ENCODE peak calls at places on chromosome 17, in six cellular contexts. One of them, this sample, is unnamed.
A peak's percentile ranks its signal among the peaks of the same experiment; 100 is the strongest.

GRCh38 chr17:44496815-44497214 is 6.4 kb downstream of the GPATCH8 start:
- DNase-seq in fibroblast of lung: no peak
- DNase-seq in ascending aorta: no peak
- DNase-seq in HCT116: no peak
- DNase-seq in psoas muscle: no peak
- DNase-seq in tibial artery: no peak
- DNase-seq in this sample: no peak

GRCh38 chr17:75831032-75831567 is 13.1 kb downstream of the UNC13D start:
- DNase-seq in fibroblast of lung: no peak
- DNase-seq in ascending aorta: no peak
- DNase-seq in HCT116: no peak
- DNase-seq in psoas muscle: no peak
- DNase-seq in tibial artery: no peak
- DNase-seq in this sample: no peak

GRCh38 chr17:76586741-76587487 is 1.3 kb upstream of the ST6GALNAC2 start:
- DNase-seq in fibroblast of lung: no peak
- DNase-seq in ascending aorta: no peak
- DNase-seq in HCT116: no peak
- DNase-seq in psoas muscle: no peak
- DNase-seq in tibial artery: no peak
- DNase-seq in this sample: no peak

GRCh38 chr17:29133146-29133713 is 47.0 kb downstream of the MYO18A start:
- DNase-seq in fibroblast of lung: peak; percentile 85
- DNase-seq in ascending aorta: peak; percentile 72
- DNase-seq in HCT116: no peak
- DNase-seq in psoas muscle: peak; percentile 90
- DNase-seq in tibial artery: peak; percentile 67
- DNase-seq in this sample: no peak

GRCh38 chr17:44760474-44761308 is 1.9 kb downstream of the ADAM11 start:
- DNase-seq in fibroblast of lung: no peak
- DNase-seq in ascending aorta: no peak
- DNase-seq in HCT116: no peak
- DNase-seq in psoas muscle: no peak
- DNase-seq in tibial artery: no peak
- DNase-seq in this sample: no peak

GRCh38 chr17:51435641-51436091 is 175.3 kb downstream of the UTP18 start:
- DNase-seq in fibroblast of lung: no peak
- DNase-seq in ascending aorta: no peak
- DNase-seq in HCT116: peak; percentile 85
- DNase-seq in psoas muscle: no peak
- DNase-seq in tibial artery: no peak
- DNase-seq in this sample: peak; percentile 29

GRCh38 chr17:9003355-9004131 is 17.8 kb upstream of the NTN1 start:
- DNase-seq in fibroblast of lung: no peak
- DNase-seq in ascending aorta: no peak
- DNase-seq in HCT116: no peak
- DNase-seq in psoas muscle: no peak
- DNase-seq in tibial artery: no peak
- DNase-seq in this sample: no peak

GRCh38 chr17:76405967-76406647 is 21.7 kb downstream of the SPHK1 start:
- DNase-seq in fibroblast of lung: no peak
- DNase-seq in ascending aorta: no peak
- DNase-seq in HCT116: no peak
- DNase-seq in psoas muscle: peak; percentile 84
- DNase-seq in tibial artery: no peak
- DNase-seq in this sample: no peak

GRCh38 chr17:17523001-17523713 is 27.0 kb upstream of the RASD1 start:
- DNase-seq in fibroblast of lung: no peak
- DNase-seq in ascending aorta: no peak
- DNase-seq in HCT116: no peak
- DNase-seq in psoas muscle: peak; percentile 17
- DNase-seq in tibial artery: no peak
- DNase-seq in this sample: no peak

GRCh38 chr17:76121932-76122383 is 18.4 kb upstream of the EXOC7 start:
- DNase-seq in fibroblast of lung: peak; percentile 39
- DNase-seq in ascending aorta: no peak
- DNase-seq in HCT116: no peak
- DNase-seq in psoas muscle: peak; percentile 57
- DNase-seq in tibial artery: no peak
- DNase-seq in this sample: no peak

GRCh38 chr17:8444506-8444905 is 8.8 kb downstream of the NDEL1 start:
- DNase-seq in fibroblast of lung: no peak
- DNase-seq in ascending aorta: no peak
- DNase-seq in HCT116: no peak
- DNase-seq in psoas muscle: no peak
- DNase-seq in tibial artery: no peak
- DNase-seq in this sample: no peak

GRCh38 chr17:79317916-79318315 is 243.3 kb downstream of the ENGASE start:
- DNase-seq in fibroblast of lung: no peak
- DNase-seq in ascending aorta: no peak
- DNase-seq in HCT116: no peak
- DNase-seq in psoas muscle: no peak
- DNase-seq in tibial artery: no peak
- DNase-seq in this sample: no peak

GRCh38 chr17:47270946-47271705 is 17.5 kb downstream of the ITGB3 start:
- DNase-seq in fibroblast of lung: no peak
- DNase-seq in ascending aorta: no peak
- DNase-seq in HCT116: no peak
- DNase-seq in psoas muscle: no peak
- DNase-seq in tibial artery: no peak
- DNase-seq in this sample: no peak

GRCh38 chr17:81429813-81430510 is 34.7 kb downstream of the BAHCC1 start:
- DNase-seq in fibroblast of lung: no peak
- DNase-seq in ascending aorta: no peak
- DNase-seq in HCT116: no peak
- DNase-seq in psoas muscle: peak; percentile 76
- DNase-seq in tibial artery: no peak
- DNase-seq in this sample: no peak

GRCh38 chr17:18950944-18951905 is 740 bp upstream of the SLC5A10 start:
- DNase-seq in fibroblast of lung: no peak
- DNase-seq in ascending aorta: no peak
- DNase-seq in HCT116: no peak
- DNase-seq in psoas muscle: no peak
- DNase-seq in tibial artery: no peak
- DNase-seq in this sample: no peak

GRCh38 chr17:64147110-64148016 is 17.4 kb upstream of the ERN1 start:
- DNase-seq in fibroblast of lung: peak; percentile 35
- DNase-seq in ascending aorta: no peak
- DNase-seq in HCT116: no peak
- DNase-seq in psoas muscle: no peak
- DNase-seq in tibial artery: no peak
- DNase-seq in this sample: peak; percentile 35

GRCh38 chr17:50949128-50950001 is 83.2 kb upstream of the TOB1 start:
- DNase-seq in fibroblast of lung: no peak
- DNase-seq in ascending aorta: no peak
- DNase-seq in HCT116: no peak
- DNase-seq in psoas muscle: peak; percentile 65
- DNase-seq in tibial artery: no peak
- DNase-seq in this sample: no peak

GRCh38 chr17:79299349-79299748 is 224.7 kb downstream of the ENGASE start:
- DNase-seq in fibroblast of lung: no peak
- DNase-seq in ascending aorta: no peak
- DNase-seq in HCT116: no peak
- DNase-seq in psoas muscle: no peak
- DNase-seq in tibial artery: no peak
- DNase-seq in this sample: no peak

GRCh38 chr17:45977976-45978626 is 20.9 kb upstream of the STH start:
- DNase-seq in fibroblast of lung: no peak
- DNase-seq in ascending aorta: no peak
- DNase-seq in HCT116: no peak
- DNase-seq in psoas muscle: peak; percentile 26
- DNase-seq in tibial artery: no peak
- DNase-seq in this sample: no peak

GRCh38 chr17:62775876-62776275 is 32.2 kb downstream of the MARCHF10 start:
- DNase-seq in fibroblast of lung: peak; percentile 34
- DNase-seq in ascending aorta: no peak
- DNase-seq in HCT116: no peak
- DNase-seq in psoas muscle: no peak
- DNase-seq in tibial artery: no peak
- DNase-seq in this sample: no peak

GRCh38 chr17:82257473-82257872 is 16.0 kb downstream of the CSNK1D start:
- DNase-seq in fibroblast of lung: peak; percentile 33
- DNase-seq in ascending aorta: no peak
- DNase-seq in HCT116: no peak
- DNase-seq in psoas muscle: peak; percentile 83
- DNase-seq in tibial artery: no peak
- DNase-seq in this sample: no peak

GRCh38 chr17:4074831-4075495 is 67.9 kb downstream of the ZZEF1 start:
- DNase-seq in fibroblast of lung: peak; percentile 35
- DNase-seq in ascending aorta: no peak
- DNase-seq in HCT116: peak; percentile 27
- DNase-seq in psoas muscle: no peak
- DNase-seq in tibial artery: no peak
- DNase-seq in this sample: peak; percentile 16

GRCh38 chr17:42698736-42699414 is 16.5 kb downstream of the CNTNAP1 start:
- DNase-seq in fibroblast of lung: peak; percentile 75
- DNase-seq in ascending aorta: no peak
- DNase-seq in HCT116: no peak
- DNase-seq in psoas muscle: peak; percentile 64
- DNase-seq in tibial artery: no peak
- DNase-seq in this sample: peak; percentile 52

GRCh38 chr17:43543300-43543699 is 2.8 kb downstream of the ETV4 start:
- DNase-seq in fibroblast of lung: no peak
- DNase-seq in ascending aorta: no peak
- DNase-seq in HCT116: no peak
- DNase-seq in psoas muscle: no peak
- DNase-seq in tibial artery: no peak
- DNase-seq in this sample: no peak

GRCh38 chr17:39601758-39602532 is 5.8 kb downstream of the NEUROD2 start:
- DNase-seq in fibroblast of lung: no peak
- DNase-seq in ascending aorta: no peak
- DNase-seq in HCT116: no peak
- DNase-seq in psoas muscle: no peak
- DNase-seq in tibial artery: no peak
- DNase-seq in this sample: no peak

GRCh38 chr17:15509095-15509494 is 41.7 kb upstream of the CDRT4 start:
- DNase-seq in fibroblast of lung: no peak
- DNase-seq in ascending aorta: no peak
- DNase-seq in HCT116: no peak
- DNase-seq in psoas muscle: no peak
- DNase-seq in tibial artery: no peak
- DNase-seq in this sample: no peak

GRCh38 chr17:15510361-15510760 is 42.9 kb upstream of the CDRT4 start:
- DNase-seq in fibroblast of lung: peak; percentile 88
- DNase-seq in ascending aorta: no peak
- DNase-seq in HCT116: peak; percentile 19
- DNase-seq in psoas muscle: no peak
- DNase-seq in tibial artery: no peak
- DNase-seq in this sample: no peak

GRCh38 chr17:15507001-15507400 is 39.6 kb upstream of the CDRT4 start:
- DNase-seq in fibroblast of lung: no peak
- DNase-seq in ascending aorta: no peak
- DNase-seq in HCT116: no peak
- DNase-seq in psoas muscle: no peak
- DNase-seq in tibial artery: no peak
- DNase-seq in this sample: no peak

GRCh38 chr17:15507896-15508295 is 40.5 kb upstream of the CDRT4 start:
- DNase-seq in fibroblast of lung: no peak
- DNase-seq in ascending aorta: no peak
- DNase-seq in HCT116: no peak
- DNase-seq in psoas muscle: no peak
- DNase-seq in tibial artery: no peak
- DNase-seq in this sample: no peak

GRCh38 chr17:15508466-15508865 is 41.0 kb upstream of the CDRT4 start:
- DNase-seq in fibroblast of lung: no peak
- DNase-seq in ascending aorta: no peak
- DNase-seq in HCT116: no peak
- DNase-seq in psoas muscle: no peak
- DNase-seq in tibial artery: no peak
- DNase-seq in this sample: no peak
- H3K27ac ChIP-seq in fibroblast of lung: no peak overlapping the region
- H3K27ac ChIP-seq in ascending aorta: peak overlapping the region; percentile 90
- H3K27ac ChIP-seq in HCT116: no peak overlapping the region
- H3K27ac ChIP-seq in psoas muscle: peak overlapping the region; percentile 48
- H3K27ac ChIP-seq in tibial artery: peak overlapping the region; percentile 39
- H3K27ac ChIP-seq in this sample: no peak overlapping the region

GRCh38 chr17:70655179-70655578 is 485.8 kb downstream of the KCNJ2 start:
- DNase-seq in fibroblast of lung: no peak
- DNase-seq in ascending aorta: no peak
- DNase-seq in HCT116: no peak
- DNase-seq in psoas muscle: no peak
- DNase-seq in tibial artery: no peak
- DNase-seq in this sample: no peak
- H3K27ac ChIP-seq in fibroblast of lung: no peak overlapping the region
- H3K27ac ChIP-seq in ascending aorta: no peak overlapping the region
- H3K27ac ChIP-seq in HCT116: no peak overlapping the region
- H3K27ac ChIP-seq in psoas muscle: no peak overlapping the region
- H3K27ac ChIP-seq in tibial artery: no peak overlapping the region
- H3K27ac ChIP-seq in this sample: no peak overlapping the region

GRCh38 chr17:16467886-16468285 is 24.1 kb downstream of the LRRC75A start:
- DNase-seq in fibroblast of lung: no peak
- DNase-seq in ascending aorta: no peak
- DNase-seq in HCT116: no peak
- DNase-seq in psoas muscle: no peak
- DNase-seq in tibial artery: no peak
- DNase-seq in this sample: no peak

GRCh38 chr17:16470302-16470701 is 21.7 kb downstream of the LRRC75A start:
- DNase-seq in fibroblast of lung: no peak
- DNase-seq in ascending aorta: no peak
- DNase-seq in HCT116: no peak
- DNase-seq in psoas muscle: no peak
- DNase-seq in tibial artery: no peak
- DNase-seq in this sample: no peak

GRCh38 chr17:16466407-16466806 is 25.6 kb downstream of the LRRC75A start:
- DNase-seq in fibroblast of lung: no peak
- DNase-seq in ascending aorta: no peak
- DNase-seq in HCT116: no peak
- DNase-seq in psoas muscle: no peak
- DNase-seq in tibial artery: no peak
- DNase-seq in this sample: no peak

GRCh38 chr17:16467044-16467443 is 24.9 kb downstream of the LRRC75A start:
- DNase-seq in fibroblast of lung: no peak
- DNase-seq in ascending aorta: no peak
- DNase-seq in HCT116: no peak
- DNase-seq in psoas muscle: no peak
- DNase-seq in tibial artery: no peak
- DNase-seq in this sample: no peak

GRCh38 chr17:16468428-16468992 is 23.5 kb downstream of the LRRC75A start:
- DNase-seq in fibroblast of lung: no peak
- DNase-seq in ascending aorta: no peak
- DNase-seq in HCT116: no peak
- DNase-seq in psoas muscle: no peak
- DNase-seq in tibial artery: no peak
- DNase-seq in this sample: no peak
- H3K27ac ChIP-seq in fibroblast of lung: no peak overlapping the region
- H3K27ac ChIP-seq in ascending aorta: no peak overlapping the region
- H3K27ac ChIP-seq in HCT116: no peak overlapping the region
- H3K27ac ChIP-seq in psoas muscle: no peak overlapping the region
- H3K27ac ChIP-seq in tibial artery: no peak overlapping the region
- H3K27ac ChIP-seq in this sample: no peak overlapping the region

DNA sequence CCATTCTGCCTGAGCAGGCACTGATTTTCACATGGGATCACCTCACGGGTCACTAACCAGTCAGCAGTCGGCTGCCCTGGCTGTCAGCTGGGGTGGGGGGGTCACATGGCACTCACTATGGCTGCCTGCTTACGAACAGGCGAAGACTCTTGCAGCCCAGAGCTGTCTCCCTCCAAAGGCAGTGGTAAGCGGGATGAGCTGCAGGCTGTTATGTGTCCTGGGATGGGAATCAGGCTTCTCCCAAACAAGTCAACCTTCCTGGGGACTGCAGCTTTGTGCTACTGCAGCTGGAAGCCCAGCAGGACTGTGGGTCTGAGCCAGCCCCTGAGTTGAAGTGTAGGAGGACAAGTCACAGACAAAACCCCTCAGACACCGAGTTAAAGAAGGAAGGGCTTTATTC is 28.9 kb upstream of the ADORA2B start:
- DNase-seq in fibroblast of lung: no peak
- DNase-seq in ascending aorta: no peak
- DNase-seq in HCT116: no peak
- DNase-seq in psoas muscle: no peak
- DNase-seq in tibial artery: no peak
- DNase-seq in this sample: no peak
- H3K27ac ChIP-seq in fibroblast of lung: no peak overlapping the region
- H3K27ac ChIP-seq in ascending aorta: no peak overlapping the region
- H3K27ac ChIP-seq in HCT116: no peak overlapping the region
- H3K27ac ChIP-seq in psoas muscle: no peak overlapping the region
- H3K27ac ChIP-seq in tibial artery: no peak overlapping the region
- H3K27ac ChIP-seq in this sample: no peak overlapping the region

This sample was measured in RWPE1.